ENCODE peak calls at places on chromosome 1, in eight cellular contexts. K is PC-9, N is GM12865, P is adrenal gland, D is foreskin fibroblast, Y is DND-41, A is stomach, F is upper lobe of right lung. I is an unnamed sample.

GRCh38 chr1:201751872-201752271 is 77.1 kb upstream of the IPO9 start:
- DNase-seq in K (no peak), N (no peak), P (no peak), D (peak), Y (no peak), A (no peak), F (no peak), I (peak)

GRCh38 chr1:152520561-152521090 is 6.3 kb downstream of the CRCT1 start:
- DNase-seq in K (no peak), N (no peak), P (no peak), D (no peak), Y (no peak), A (no peak), F (no peak), I (no peak)

GRCh38 chr1:107750364-107750959 is 214.5 kb downstream of the VAV3 start:
- DNase-seq in K (peak), N (peak), P (peak), D (peak), Y (peak), A (peak), F (no peak), I (peak)

GRCh38 chr1:116558140-116558549 is 12.7 kb downstream of the CD58 start:
- DNase-seq in K (no peak), N (peak), P (no peak), D (no peak), Y (no peak), A (no peak), F (no peak), I (no peak)

GRCh38 chr1:67584938-67585337 is 100.1 kb upstream of the GADD45A start:
- DNase-seq in K (no peak), N (no peak), P (no peak), D (no peak), Y (no peak), A (no peak), F (no peak), I (no peak)

GRCh38 chr1:112905420-112906154 is 50.4 kb downstream of the SLC16A1 start:
- DNase-seq in K (no peak), N (no peak), P (no peak), D (no peak), Y (no peak), A (peak), F (no peak), I (peak)

GRCh38 chr1:182972821-182973220 is 19.9 kb upstream of the SHCBP1L start:
- DNase-seq in K (no peak), N (no peak), P (no peak), D (no peak), Y (no peak), A (no peak), F (no peak), I (no peak)

GRCh38 chr1:229855999-229856650 is 210.9 kb upstream of the GALNT2 start:
- DNase-seq in K (no peak), N (peak), P (no peak), D (peak), Y (peak), A (no peak), F (no peak), I (no peak)

GRCh38 chr1:42922687-42923366 is 35.8 kb downstream of the SLC2A1 start:
- DNase-seq in K (peak), N (peak), P (peak), D (peak), Y (peak), A (no peak), F (no peak), I (peak)

GRCh38 chr1:154502742-154503111 is 515 bp upstream of the SHE start:
- DNase-seq in K (no peak), N (no peak), P (no peak), D (no peak), Y (no peak), A (no peak), F (no peak), I (no peak)

GRCh38 chr1:35876988-35877387 is 6.0 kb upstream of the AGO1 start:
- DNase-seq in K (peak), N (peak), P (no peak), D (peak), Y (peak), A (no peak), F (no peak), I (peak)

GRCh38 chr1:40392206-40392605 is 18.7 kb downstream of the SMAP2 start:
- DNase-seq in K (no peak), N (no peak), P (no peak), D (peak), Y (no peak), A (peak), F (no peak), I (no peak)

GRCh38 chr1:244010191-244010590 is 40.9 kb upstream of the ZBTB18 start:
- DNase-seq in K (peak), N (no peak), P (no peak), D (no peak), Y (no peak), A (no peak), F (no peak), I (no peak)

GRCh38 chr1:237562247-237562823 is 328.4 kb downstream of the ZP4 start:
- DNase-seq in K (no peak), N (peak), P (no peak), D (peak), Y (no peak), A (no peak), F (no peak), I (peak)

GRCh38 chr1:33022650-33023200 is 14.0 kb downstream of the AK2 start:
- DNase-seq in K (no peak), N (no peak), P (no peak), D (no peak), Y (no peak), A (no peak), F (no peak), I (peak)

GRCh38 chr1:66728021-66728420 is 24.2 kb upstream of the DYNLT5 start:
- DNase-seq in K (no peak), N (no peak), P (no peak), D (peak), Y (no peak), A (no peak), F (no peak), I (no peak)

GRCh38 chr1:94962745-94963265 is 35.9 kb upstream of the CNN3 start:
- DNase-seq in K (no peak), N (peak), P (peak), D (peak), Y (peak), A (peak), F (no peak), I (peak)

DNA sequence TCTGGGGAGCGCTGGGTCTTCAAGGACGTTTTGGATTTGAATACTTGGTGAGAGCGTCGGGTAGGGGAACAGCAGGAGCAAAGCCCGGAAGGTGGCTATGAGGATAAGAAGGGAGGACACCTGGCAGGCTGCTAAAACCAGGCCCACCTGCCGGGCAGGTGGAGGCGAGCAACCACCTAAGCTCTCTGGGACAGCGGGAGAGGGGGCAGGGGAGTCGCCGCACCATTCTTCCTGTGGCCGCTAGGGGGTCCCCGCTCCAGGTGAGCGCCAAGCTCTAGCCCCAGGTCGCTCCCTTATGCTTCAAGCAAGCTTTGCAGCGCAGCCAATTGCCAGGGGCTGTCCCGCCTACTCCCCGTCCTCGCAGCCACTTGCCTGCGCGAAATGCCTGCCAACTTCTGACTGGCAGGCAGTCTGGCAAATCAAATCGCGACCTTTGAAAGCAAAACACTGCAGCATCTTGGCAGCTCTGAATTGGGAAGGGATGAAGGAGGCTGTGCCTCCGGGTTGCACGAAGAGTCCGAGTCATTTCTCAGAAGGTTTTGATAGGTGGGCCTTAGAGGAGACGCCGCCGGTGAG is at the start of gene NIPAL3:
- DNase-seq in K (peak), N (peak), P (peak), D (peak), Y (peak), A (peak), F (peak), I (peak)
- TF ChIP-seq CTCF in K (peak), N (peak), P (peak), D (peak), Y (peak), A (no peak), F (peak), I (peak)

DNA sequence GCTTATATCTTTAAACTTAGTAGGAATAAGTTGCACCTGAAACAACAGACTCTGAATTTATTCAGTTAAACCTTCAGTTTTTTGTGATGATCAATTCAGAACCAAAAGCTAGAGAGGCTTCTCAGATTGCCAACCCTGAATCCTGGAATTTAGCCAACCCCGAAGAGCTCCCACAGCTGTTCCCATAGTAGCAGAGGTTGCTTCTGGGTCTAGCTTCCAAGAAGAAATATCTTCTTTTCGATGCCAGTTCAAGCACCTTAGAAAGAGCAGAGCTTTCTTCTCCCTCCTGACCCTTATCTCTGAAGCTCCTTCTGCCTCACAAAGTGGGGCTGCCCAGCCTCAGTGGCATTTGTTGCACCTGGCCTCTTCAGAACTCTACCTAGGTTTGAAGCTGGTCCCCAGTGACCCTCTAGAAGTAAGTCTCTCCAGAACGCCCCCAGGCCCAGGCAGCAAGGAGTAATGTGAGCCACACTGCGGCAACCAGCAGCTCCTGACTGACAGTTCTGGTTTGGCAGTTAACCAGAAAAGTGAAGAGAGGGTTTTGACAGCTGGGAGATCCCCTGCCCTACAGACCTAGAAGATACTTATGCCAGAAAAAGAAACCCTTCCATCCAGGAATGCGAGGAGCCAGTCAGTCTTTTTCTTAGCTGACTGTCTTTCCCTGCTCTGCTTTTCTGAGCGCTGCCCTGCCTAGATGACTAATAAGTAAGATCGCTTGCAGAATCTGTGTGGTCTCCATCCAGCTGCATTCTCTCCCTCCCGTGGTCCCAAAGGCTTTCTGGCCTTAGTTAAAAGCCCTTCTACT is 165.9 kb downstream of the ADGRL4 start:
- DNase-seq in K (no peak), N (peak), P (no peak), D (peak), Y (no peak), A (no peak), F (no peak), I (peak)
- H3K4me3 ChIP-seq in K (no peak), N (no peak), P (no peak), D (no peak), Y (no peak), A (no peak), F (no peak), I (no peak)

GRCh38 chr1:204359474-204360255 is at the start of gene PLEKHA6:
- DNase-seq in K (peak), N (no peak), P (no peak), D (peak), Y (peak), A (no peak), F (no peak), I (peak)
- TF ChIP-seq CTCF in K (peak), N (no peak), P (peak), D (peak), Y (peak), A (no peak), F (peak), I (peak)

DNA sequence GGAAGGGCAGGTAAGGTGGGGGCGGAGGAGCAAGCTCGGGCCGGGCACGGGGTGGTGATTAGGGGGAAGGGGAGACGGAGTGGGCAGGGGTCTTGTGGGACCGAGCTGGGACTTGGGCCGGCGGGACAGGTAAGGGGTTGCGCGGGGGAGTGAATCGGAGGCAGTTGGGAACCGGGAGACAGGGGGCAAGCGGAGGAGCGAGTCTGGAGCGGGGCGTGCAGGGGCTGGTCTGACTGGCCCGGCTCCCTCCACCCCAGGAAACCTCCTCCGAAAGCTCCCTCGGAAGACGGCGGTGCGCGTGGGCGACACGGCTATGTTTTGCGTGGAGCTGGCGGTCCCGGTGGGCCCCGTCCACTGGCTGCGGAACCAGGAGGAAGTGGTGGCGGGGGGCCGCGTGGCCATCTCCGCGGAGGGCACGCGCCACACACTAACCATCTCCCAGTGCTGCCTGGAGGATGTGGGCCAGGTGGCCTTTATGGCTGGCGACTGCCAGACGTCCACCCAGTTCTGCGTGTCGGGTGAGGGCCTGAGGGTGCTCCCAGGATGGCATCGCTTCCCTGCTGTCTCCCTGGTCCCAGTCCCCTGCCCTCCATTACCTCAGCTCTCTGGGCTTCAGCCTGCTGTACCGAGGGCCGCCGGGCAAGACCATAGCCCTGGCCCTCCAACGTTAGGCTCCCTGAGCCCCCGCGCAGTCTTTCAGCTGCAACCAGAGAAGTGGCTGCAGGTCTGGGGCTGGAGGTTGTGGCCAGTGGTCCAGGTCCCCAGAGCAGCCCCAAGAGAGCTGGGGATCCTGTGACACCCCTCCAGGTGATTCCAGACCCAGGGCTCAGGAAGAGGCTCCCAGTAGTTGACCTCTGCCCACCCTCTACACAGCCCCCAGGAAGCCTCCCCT is 6.3 kb downstream of the OBSCN start:
- DNase-seq in K (no peak), N (no peak), P (no peak), D (no peak), Y (no peak), A (no peak), F (peak), I (no peak)
- H3K4me3 ChIP-seq in K (no peak), N (no peak), P (no peak), D (peak), Y (peak), A (peak), F (peak), I (peak)

GRCh38 chr1:212412374-212412773 is 2.3 kb downstream of the PACC1 start:
- DNase-seq in K (no peak), N (peak), P (no peak), D (no peak), Y (no peak), A (no peak), F (no peak), I (no peak)
- TF ChIP-seq CTCF in K (no peak), N (no peak), P (no peak), D (no peak), Y (no peak), A (no peak), F (no peak), I (no peak)

GRCh38 chr1:178487070-178487615 is 9.6 kb downstream of the CLEC20A start:
- DNase-seq in K (no peak), N (no peak), P (no peak), D (no peak), Y (no peak), A (no peak), F (no peak), I (no peak)
- H3K4me3 ChIP-seq in K (no peak), N (no peak), P (no peak), D (peak), Y (no peak), A (peak), F (peak), I (no peak)